ENCODE peak calls at places on chromosomes 6 and 20, in five cellular contexts. G is HCT116, R is GM12878, B is SK-N-SH, V is H1. M is an unnamed sample.

GRCh38 chr6:40342674-40343230 is 244.4 kb downstream of the LRFN2 start:
- DNase-seq in G (no peak), R (no peak), B (no peak), V (no peak), M (no peak)

GRCh38 chr20:9978395-9979004 is 56.3 kb upstream of the ANKEF1 start:
- DNase-seq in G (peak; percentile 79), R (peak; percentile 41), B (peak; percentile 66), V (no peak), M (peak; percentile 41)

GRCh38 chr6:6707143-6707542 is 118.6 kb downstream of the LY86 start:
- DNase-seq in G (no peak), R (no peak), B (no peak), V (no peak), M (no peak)

GRCh38 chr6:149857541-149857940 is 6.6 kb downstream of the LRP11 start:
- DNase-seq in G (no peak), R (no peak), B (no peak), V (no peak), M (peak; percentile 56)

GRCh38 chr6:141464490-141464889 is 668.2 kb upstream of the GJE1 start:
- DNase-seq in G (no peak), R (no peak), B (no peak), V (no peak), M (no peak)

GRCh38 chr6:152094992-152095592 is 287.6 kb downstream of the ESR1 start:
- DNase-seq in G (peak; percentile 89), R (no peak), B (no peak), V (no peak), M (peak; percentile 42)

GRCh38 chr6:46996860-46997641 is 45.1 kb downstream of the ADGRF1 start:
- DNase-seq in G (no peak), R (no peak), B (no peak), V (no peak), M (no peak)

GRCh38 chr6:32700391-32701040 is 34.1 kb upstream of the HLA-DQB1 start:
- DNase-seq in G (peak; percentile 61), R (no peak), B (peak; percentile 52), V (peak; percentile 53), M (peak; percentile 81)

GRCh38 chr6:107976267-107976783 is 18.3 kb upstream of the SEC63 start:
- DNase-seq in G (no peak), R (no peak), B (no peak), V (no peak), M (no peak)

GRCh38 chr6:119226089-119226488 is 123.5 kb downstream of the MAN1A1 start:
- DNase-seq in G (no peak), R (no peak), B (no peak), V (no peak), M (no peak)

GRCh38 chr6:4902363-4902762 is 101.5 kb downstream of the RPP40 start:
- DNase-seq in G (no peak), R (no peak), B (no peak), V (no peak), M (no peak)

GRCh38 chr6:5438882-5439584 is 177.7 kb downstream of the FARS2 start:
- DNase-seq in G (no peak), R (no peak), B (no peak), V (no peak), M (no peak)

GRCh38 chr6:127201321-127201720 is 65.3 kb upstream of the RNF146 start:
- DNase-seq in G (no peak), R (no peak), B (no peak), V (no peak), M (no peak)

GRCh38 chr6:134517145-134517658 is 199.3 kb upstream of the SGK1 start:
- DNase-seq in G (no peak), R (no peak), B (peak; percentile 22), V (peak; percentile 53), M (no peak)

GRCh38 chr6:2102966-2103365 is 142.4 kb downstream of the GMDS start:
- DNase-seq in G (no peak), R (no peak), B (no peak), V (no peak), M (no peak)

GRCh38 chr6:2104524-2104880 is 140.9 kb downstream of the GMDS start:
- DNase-seq in G (no peak), R (no peak), B (no peak), V (no peak), M (no peak)

GRCh38 chr6:2103644-2104523 is 141.5 kb downstream of the GMDS start:
- DNase-seq in G (peak; percentile 19), R (peak; percentile 11), B (peak; percentile 58), V (no peak), M (peak; percentile 75)

GRCh38 chr6:2101213-2101612 is 144.2 kb downstream of the GMDS start:
- DNase-seq in G (no peak), R (no peak), B (no peak), V (no peak), M (no peak)

DNA sequence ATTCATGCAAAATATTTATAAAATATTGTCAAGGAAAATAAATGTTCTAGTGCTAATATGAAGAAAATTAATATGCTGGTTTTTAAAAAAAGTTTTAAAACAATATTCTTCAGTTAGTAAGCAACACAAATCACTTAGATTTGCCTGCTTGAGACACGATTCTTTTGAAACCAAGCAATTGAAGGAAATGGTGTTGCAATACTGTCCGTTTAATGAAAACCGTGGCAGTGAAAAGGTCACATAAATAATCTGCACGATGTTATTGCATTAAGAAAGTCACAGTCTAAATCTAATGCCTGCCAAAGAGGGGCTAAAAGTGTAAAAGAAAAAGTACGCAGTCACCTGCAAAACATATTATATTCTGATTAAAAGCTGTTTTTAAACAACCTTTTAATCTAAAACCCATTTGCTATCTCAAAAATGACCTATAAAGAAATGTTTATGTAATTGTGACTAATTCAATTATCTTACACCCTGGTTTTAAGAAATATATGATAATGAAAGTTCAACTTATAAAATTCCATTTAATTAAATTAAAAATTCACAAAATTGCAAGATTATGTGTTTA is 143.0 kb downstream of the GMDS start:
- DNase-seq in G (no peak), R (no peak), B (no peak), V (no peak), M (no peak)
- TF ChIP-seq JUND in G (no peak), R (no peak), B (no peak), V (no peak), M (no peak)

DNA sequence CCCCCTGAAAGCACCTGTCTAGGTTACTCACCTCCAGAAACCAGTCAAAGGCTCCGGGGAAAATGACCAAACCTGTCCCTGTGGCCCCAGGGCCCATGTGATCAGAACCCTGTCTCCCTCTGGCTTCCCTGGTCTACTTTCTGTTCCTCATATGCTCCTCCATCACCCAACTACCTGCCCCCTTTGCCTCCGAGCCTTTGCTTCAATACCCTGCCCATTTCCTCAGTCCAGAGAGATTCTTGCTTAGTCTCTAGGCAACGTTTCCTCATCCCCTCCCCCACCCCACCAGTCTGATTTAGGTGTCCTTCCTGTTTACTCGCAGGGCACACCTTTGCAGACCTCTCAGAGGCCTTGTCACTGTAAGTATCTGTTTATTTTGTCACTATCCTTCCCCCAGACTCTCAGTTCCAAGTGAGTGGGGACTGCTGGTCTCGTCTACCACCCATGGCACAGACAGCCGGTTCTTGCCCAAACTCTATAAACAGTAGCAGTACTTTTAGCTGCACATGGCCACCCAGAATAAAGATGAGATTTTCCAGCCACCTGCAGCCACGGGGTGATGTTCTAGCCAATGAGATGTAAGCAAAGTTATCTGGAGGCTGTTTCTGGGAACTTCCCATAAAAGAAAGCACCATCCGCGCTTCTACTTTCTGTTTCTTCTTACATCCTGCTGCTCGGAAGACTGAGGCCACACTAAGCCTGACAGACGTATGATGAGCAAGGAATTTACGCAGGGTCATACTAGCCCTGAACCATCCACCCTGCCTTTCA is 13.3 kb downstream of the ELOVL5 start:
- DNase-seq in G (no peak), R (peak; percentile 88), B (no peak), V (no peak), M (no peak)
- TF ChIP-seq JUND in G (no peak), R (no peak), B (no peak), V (no peak), M (no peak)

GRCh38 chr20:46028772-46029371 is at the start of gene SLC12A5:
- DNase-seq in G (no peak), R (no peak), B (no peak), V (no peak), M (no peak)

GRCh38 chr20:46030290-46031013 is 1.4 kb downstream of the SLC12A5 start:
- DNase-seq in G (no peak), R (no peak), B (peak; percentile 63), V (no peak), M (no peak)

GRCh38 chr20:46025376-46025783 is 3.6 kb upstream of the SLC12A5 start:
- DNase-seq in G (no peak), R (no peak), B (peak; percentile 30), V (no peak), M (no peak)

GRCh38 chr20:46028110-46028509 is 905 bp upstream of the SLC12A5 start:
- DNase-seq in G (no peak), R (no peak), B (no peak), V (no peak), M (no peak)

GRCh38 chr20:46027245-46027853 is 1.7 kb upstream of the SLC12A5 start:
- DNase-seq in G (no peak), R (no peak), B (no peak), V (peak; percentile 57), M (peak; percentile 89)
- TF ChIP-seq JUND in G (no peak), R (no peak), B (no peak), V (no peak), M (no peak)

GRCh38 chr6:12594541-12594893 is 122.0 kb upstream of the PHACTR1 start:
- DNase-seq in G (no peak), R (no peak), B (no peak), V (no peak), M (no peak)

GRCh38 chr6:12593720-12594540 is 122.6 kb upstream of the PHACTR1 start:
- DNase-seq in G (no peak), R (no peak), B (no peak), V (no peak), M (no peak)

GRCh38 chr6:12595161-12595792 is 121.3 kb upstream of the PHACTR1 start:
- DNase-seq in G (no peak), R (no peak), B (no peak), V (no peak), M (no peak)

GRCh38 chr6:12590901-12591300 is 125.7 kb upstream of the PHACTR1 start:
- DNase-seq in G (no peak), R (no peak), B (no peak), V (no peak), M (no peak)

DNA sequence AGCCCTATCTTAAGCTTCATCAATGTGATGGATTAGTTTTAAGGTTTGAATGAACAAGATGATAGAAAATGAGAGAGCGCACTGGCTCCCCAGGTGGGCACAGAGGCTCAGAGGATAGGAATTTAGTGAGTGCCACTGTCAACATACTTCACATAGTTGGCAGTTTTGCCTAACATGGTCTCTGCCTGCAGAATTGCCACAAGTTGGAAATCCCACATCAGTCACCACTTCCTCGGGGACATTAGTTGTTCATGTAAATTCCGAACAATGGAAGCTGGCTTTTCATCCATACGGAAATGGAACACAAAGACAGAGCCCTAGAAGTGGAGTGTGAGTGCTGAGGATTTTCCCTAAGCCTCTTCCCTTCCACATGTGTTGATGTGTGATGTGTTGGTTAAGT is 123.9 kb upstream of the PHACTR1 start:
- DNase-seq in G (no peak), R (no peak), B (no peak), V (no peak), M (peak; percentile 55)
- TF ChIP-seq JUND in G (no peak), R (no peak), B (no peak), V (peak; percentile 32), M (no peak)

GRCh38 chr6:93419304-93420162 is at the start of gene EPHA7:
- DNase-seq in G (no peak), R (no peak), B (peak; percentile 96), V (peak; percentile 98), M (peak; percentile 84)
- TF ChIP-seq JUND in G (no peak), R (no peak), B (no peak), V (no peak), M (no peak)

M was measured in T47D.